ENCODE peak calls at places on chromosomes 3 and 15, in nine cellular contexts. H, G, Q, U, Z, F, O, L and V are unnamed samples.
A peak's percentile ranks its signal among the peaks of the same experiment; 100 is the strongest.

GRCh38 chr3:42846682-42847522 is 28.8 kb downstream of the CYP8B1 start:
- DNase-seq in G (peak; percentile 41), Q (no peak), L (no peak), U (no peak), Z (no peak), H (no peak), O (no peak), F (no peak), V (no peak)

GRCh38 chr3:188165596-188165995 is 11.6 kb downstream of the LPP start:
- DNase-seq in U (no peak), O (no peak), H (no peak), G (no peak), F (no peak), L (peak; percentile 38), Q (no peak), Z (no peak), V (no peak)

GRCh38 chr3:133941390-133941789 is 45.7 kb upstream of the RAB6B start:
- DNase-seq in G (no peak), F (no peak), Q (peak; percentile 18), U (no peak), Z (peak; percentile 79), H (peak; percentile 61), O (no peak), L (peak; percentile 51), V (peak; percentile 53)

GRCh38 chr3:123285479-123285878 is 83.7 kb downstream of the SEC22A start:
- DNase-seq in F (no peak), L (no peak), Z (no peak), G (no peak), H (no peak), U (no peak), O (no peak), Q (no peak), V (no peak)

GRCh38 chr3:194308635-194309213 is 42.4 kb downstream of the CPN2 start:
- DNase-seq in G (no peak), Z (peak; percentile 26), Q (no peak), O (no peak), F (no peak), L (no peak), U (peak; percentile 58), H (no peak), V (no peak)

GRCh38 chr15:67091073-67091965 is 25.9 kb downstream of the SMAD3 start:
- DNase-seq in U (peak; percentile 99), L (peak; percentile 90), Z (no peak), F (peak; percentile 64), O (no peak), Q (peak; percentile 89), G (peak; percentile 57), H (peak; percentile 64), V (peak; percentile 83)

GRCh38 chr3:136334209-136334608 is 84.1 kb downstream of the PCCB start:
- DNase-seq in O (no peak), U (no peak), Z (no peak), L (no peak), G (no peak), Q (no peak), F (no peak), H (no peak), V (no peak)

GRCh38 chr15:70439304-70439877 is 324.0 kb downstream of the UACA start:
- DNase-seq in G (no peak), F (no peak), U (no peak), H (no peak), Q (no peak), O (no peak), L (no peak), Z (no peak), V (no peak)

GRCh38 chr15:34342737-34343575 is at the start of the genes NOP10 and NUTM1:
- DNase-seq in F (peak; percentile 90), L (peak; percentile 78), Z (peak; percentile 97), U (peak; percentile 87), H (peak; percentile 87), O (peak; percentile 87), Q (peak; percentile 83), G (peak; percentile 77), V (peak; percentile 95)

GRCh38 chr15:80850941-80851451 is 71.8 kb downstream of the CEMIP start:
- DNase-seq in F (no peak), H (no peak), O (no peak), L (peak; percentile 81), Q (no peak), U (peak; percentile 37), Z (no peak), G (no peak), V (peak; percentile 53)

GRCh38 chr3:9399746-9400145 is 2.3 kb downstream of the SETD5 start:
- DNase-seq in Q (peak; percentile 85), G (peak; percentile 20), Z (peak; percentile 81), L (peak; percentile 26), O (peak; percentile 58), H (peak; percentile 81), F (no peak), U (peak; percentile 86), V (peak; percentile 85)

GRCh38 chr3:121722346-121722745 is 27.2 kb downstream of the GOLGB1 start:
- DNase-seq in F (no peak), O (no peak), Q (no peak), H (no peak), L (no peak), G (no peak), Z (no peak), U (no peak), V (no peak)

GRCh38 chr15:100167884-100168375 is 173.8 kb downstream of the ADAMTS17 start:
- DNase-seq in Z (no peak), H (no peak), L (no peak), G (no peak), F (no peak), O (no peak), Q (peak; percentile 22), U (no peak), V (no peak)

GRCh38 chr3:124032881-124033359 is 41.0 kb upstream of the ROPN1 start:
- DNase-seq in O (peak; percentile 81), H (peak; percentile 94), U (peak; percentile 77), G (peak; percentile 90), Z (peak; percentile 97), F (peak; percentile 33), L (peak; percentile 88), Q (peak; percentile 69), V (peak; percentile 96)